ENCODE peak calls at places on chromosomes 5 and 9, in four cellular contexts. One of them, this sample, is unnamed.

GRCh38 chr5:127572930-127573329 is 55.5 kb downstream of the PRRC1 start:
- DNase-seq in H1: no peak
- DNase-seq in GM12878: no peak
- DNase-seq in K562: peak; percentile 0
- DNase-seq in this sample: no peak

GRCh38 chr9:98034593-98035546 is 21.7 kb upstream of the NANS start:
- DNase-seq in H1: peak; percentile 36
- DNase-seq in GM12878: peak; percentile 61
- DNase-seq in K562: peak; percentile 92
- DNase-seq in this sample: peak; percentile 93

GRCh38 chr9:96874947-96875459 is 20.7 kb upstream of the ZNF782 start:
- DNase-seq in H1: no peak
- DNase-seq in GM12878: peak; percentile 40
- DNase-seq in K562: no peak
- DNase-seq in this sample: no peak

GRCh38 chr5:159458217-159458711 is 128.0 kb upstream of the IL12B start:
- DNase-seq in H1: no peak
- DNase-seq in GM12878: peak; percentile 88
- DNase-seq in K562: no peak
- DNase-seq in this sample: no peak

GRCh38 chr9:134689320-134690181 is 47.9 kb downstream of the COL5A1 start:
- DNase-seq in H1: peak; percentile 21
- DNase-seq in GM12878: no peak
- DNase-seq in K562: peak; percentile 61
- DNase-seq in this sample: peak; percentile 84

GRCh38 chr5:38018011-38018410 is 178.2 kb upstream of the GDNF start:
- DNase-seq in H1: no peak
- DNase-seq in GM12878: no peak
- DNase-seq in K562: no peak
- DNase-seq in this sample: no peak

GRCh38 chr9:133876144-133876543 is 116.0 kb downstream of the VAV2 start:
- DNase-seq in H1: no peak
- DNase-seq in GM12878: no peak
- DNase-seq in K562: peak; percentile 41
- DNase-seq in this sample: peak; percentile 90

GRCh38 chr5:83472508-83473343 is 1.2 kb downstream of the VCAN start:
- DNase-seq in H1: no peak
- DNase-seq in GM12878: no peak
- DNase-seq in K562: peak; percentile 17
- DNase-seq in this sample: peak; percentile 59

GRCh38 chr9:84652496-84653081 is 16.9 kb upstream of the NTRK2 start:
- DNase-seq in H1: no peak
- DNase-seq in GM12878: no peak
- DNase-seq in K562: no peak
- DNase-seq in this sample: no peak

GRCh38 chr5:80136751-80137272 is 101.7 kb downstream of the THBS4 start:
- DNase-seq in H1: no peak
- DNase-seq in GM12878: no peak
- DNase-seq in K562: no peak
- DNase-seq in this sample: no peak

GRCh38 chr9:91187311-91187964 is 174.3 kb downstream of the AUH start:
- DNase-seq in H1: no peak
- DNase-seq in GM12878: no peak
- DNase-seq in K562: no peak
- DNase-seq in this sample: no peak

GRCh38 chr9:136354592-136355085 is 8.9 kb downstream of the DNLZ start:
- DNase-seq in H1: no peak
- DNase-seq in GM12878: no peak
- DNase-seq in K562: peak; percentile 31
- DNase-seq in this sample: no peak

GRCh38 chr9:33103381-33104110 is 27.1 kb upstream of the SMU1 start:
- DNase-seq in H1: no peak
- DNase-seq in GM12878: no peak
- DNase-seq in K562: no peak
- DNase-seq in this sample: no peak

GRCh38 chr5:57179262-57179960 is 5.6 kb downstream of the GPBP1 start:
- DNase-seq in H1: no peak
- DNase-seq in GM12878: no peak
- DNase-seq in K562: peak; percentile 38
- DNase-seq in this sample: no peak

GRCh38 chr5:176892663-176893062 is 6.5 kb downstream of the HK3 start:
- DNase-seq in H1: no peak
- DNase-seq in GM12878: no peak
- DNase-seq in K562: no peak
- DNase-seq in this sample: no peak

GRCh38 chr5:173699959-173700358 is 83.5 kb upstream of the BOD1 start:
- DNase-seq in H1: no peak
- DNase-seq in GM12878: no peak
- DNase-seq in K562: peak; percentile 57
- DNase-seq in this sample: no peak

GRCh38 chr5:21919417-21920022 is 933.6 kb downstream of the CDH12 start:
- DNase-seq in H1: no peak
- DNase-seq in GM12878: peak; percentile 13
- DNase-seq in K562: peak; percentile 18
- DNase-seq in this sample: peak; percentile 13

GRCh38 chr9:89978185-89978584 is 373.4 kb downstream of the GADD45G start:
- DNase-seq in H1: no peak
- DNase-seq in GM12878: no peak
- DNase-seq in K562: peak; percentile 1
- DNase-seq in this sample: no peak

GRCh38 chr5:142486581-142486980 is 161.8 kb upstream of the SPRY4 start:
- DNase-seq in H1: no peak
- DNase-seq in GM12878: no peak
- DNase-seq in K562: no peak
- DNase-seq in this sample: no peak

GRCh38 chr9:16726718-16727451 is 143.6 kb downstream of the BNC2 start:
- DNase-seq in H1: no peak
- DNase-seq in GM12878: no peak
- DNase-seq in K562: no peak
- DNase-seq in this sample: peak; percentile 82

GRCh38 chr9:130186839-130187522 is 14.8 kb downstream of the NCS1 start:
- DNase-seq in H1: peak; percentile 39
- DNase-seq in GM12878: no peak
- DNase-seq in K562: peak; percentile 86
- DNase-seq in this sample: peak; percentile 65

GRCh38 chr9:20551236-20551635 is 71.1 kb downstream of the MLLT3 start:
- DNase-seq in H1: no peak
- DNase-seq in GM12878: no peak
- DNase-seq in K562: no peak
- DNase-seq in this sample: no peak

GRCh38 chr9:72292874-72293607 is 72.0 kb downstream of the ZFAND5 start:
- DNase-seq in H1: no peak
- DNase-seq in GM12878: no peak
- DNase-seq in K562: peak; percentile 58
- DNase-seq in this sample: no peak

GRCh38 chr9:6631207-6631512 is 14.4 kb downstream of the GLDC start:
- DNase-seq in H1: no peak
- DNase-seq in GM12878: no peak
- DNase-seq in K562: no peak
- DNase-seq in this sample: no peak

GRCh38 chr5:141199359-141200235 is at the start of gene PCDHB11:
- DNase-seq in H1: no peak
- DNase-seq in GM12878: no peak
- DNase-seq in K562: peak; percentile 4
- DNase-seq in this sample: no peak

GRCh38 chr5:114179134-114179533 is 182.7 kb upstream of the KCNN2 start:
- DNase-seq in H1: no peak
- DNase-seq in GM12878: no peak
- DNase-seq in K562: no peak
- DNase-seq in this sample: no peak

GRCh38 chr5:114174131-114174530 is 187.7 kb upstream of the KCNN2 start:
- DNase-seq in H1: no peak
- DNase-seq in GM12878: no peak
- DNase-seq in K562: no peak
- DNase-seq in this sample: no peak

GRCh38 chr5:114174837-114175236 is 187.0 kb upstream of the KCNN2 start:
- DNase-seq in H1: no peak
- DNase-seq in GM12878: no peak
- DNase-seq in K562: no peak
- DNase-seq in this sample: no peak

DNA sequence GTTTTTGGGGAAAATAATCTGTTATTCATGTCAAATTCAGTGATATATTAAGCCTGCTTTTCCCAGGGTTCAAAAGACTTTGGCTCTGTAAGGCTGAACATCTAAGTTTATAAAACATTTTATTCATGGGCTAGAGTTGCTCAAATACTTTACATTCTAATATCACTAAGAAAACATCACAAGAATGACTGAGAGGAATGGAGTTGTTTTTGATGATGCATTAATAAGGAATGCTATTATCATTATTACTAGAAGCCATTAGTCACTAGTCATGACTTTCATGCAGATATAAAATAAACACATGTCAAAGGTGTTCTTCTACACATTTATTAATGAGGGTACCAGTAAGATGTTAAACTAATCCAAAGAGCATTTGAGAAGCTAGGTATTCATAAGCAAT is 185.5 kb upstream of the KCNN2 start:
- DNase-seq in H1: no peak
- DNase-seq in GM12878: no peak
- DNase-seq in K562: no peak
- DNase-seq in this sample: no peak
- TF ChIP-seq ATF3 in H1: no peak
- TF ChIP-seq ATF3 in GM12878: no peak
- TF ChIP-seq ATF3 in K562: no peak
- TF ChIP-seq ATF3 in this sample: no peak

DNA sequence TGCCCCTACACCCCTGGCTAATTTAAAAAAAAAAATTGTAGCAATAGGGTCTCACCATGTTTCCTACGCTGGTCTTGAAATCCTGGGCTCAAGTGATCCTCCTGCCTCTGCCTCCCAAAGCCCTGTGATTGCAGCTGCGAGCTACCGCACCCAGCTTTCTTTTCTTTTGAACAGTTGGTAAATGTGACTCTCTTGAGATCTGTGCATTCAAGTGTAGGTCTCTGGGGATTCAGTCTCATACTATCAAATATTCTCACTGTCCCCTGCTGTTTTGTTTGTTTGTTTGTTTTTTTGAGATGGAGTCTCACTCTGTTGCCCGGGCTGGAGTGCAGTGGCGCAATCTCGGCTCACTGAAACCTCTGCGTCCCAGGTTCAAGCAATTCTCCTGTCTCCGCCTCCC is 42.3 kb upstream of the CXXC5 start:
- DNase-seq in H1: no peak
- DNase-seq in GM12878: peak; percentile 28
- DNase-seq in K562: no peak
- DNase-seq in this sample: no peak
- TF ChIP-seq USF2 in H1: no peak
- TF ChIP-seq USF2 in GM12878: no peak
- TF ChIP-seq USF2 in K562: no peak
- TF ChIP-seq USF2 in this sample: no peak

GRCh38 chr5:109141499-109142200 is 268.1 kb downstream of the PJA2 start:
- DNase-seq in H1: no peak
- DNase-seq in GM12878: no peak
- DNase-seq in K562: peak; percentile 51
- DNase-seq in this sample: peak; percentile 12
- TF ChIP-seq ATF3 in H1: no peak
- TF ChIP-seq ATF3 in GM12878: no peak
- TF ChIP-seq ATF3 in K562: no peak
- TF ChIP-seq ATF3 in this sample: no peak

DNA sequence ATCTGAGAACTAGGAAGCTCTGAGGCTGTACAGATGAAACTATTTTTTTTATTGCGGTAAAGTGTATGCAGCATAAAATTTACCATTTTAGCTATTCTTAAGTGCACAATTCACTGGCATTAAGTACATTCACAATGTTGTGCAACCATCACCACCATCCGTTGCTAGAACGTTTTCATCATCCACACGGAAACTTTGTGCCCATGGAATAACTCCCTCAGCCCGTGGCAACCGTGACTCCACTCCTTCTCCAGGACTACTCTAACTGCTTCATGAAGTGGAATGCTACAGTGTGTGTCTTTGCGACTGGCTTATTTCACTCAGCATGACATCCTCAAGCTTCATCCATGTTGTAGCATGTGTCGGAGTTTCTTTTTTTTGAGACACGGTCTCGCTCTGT is 57.1 kb downstream of the COL23A1 start:
- DNase-seq in H1: no peak
- DNase-seq in GM12878: no peak
- DNase-seq in K562: no peak
- DNase-seq in this sample: no peak
- TF ChIP-seq USF2 in H1: no peak
- TF ChIP-seq USF2 in GM12878: no peak
- TF ChIP-seq USF2 in K562: no peak
- TF ChIP-seq USF2 in this sample: no peak

GRCh38 chr5:32541241-32541640 is 44.1 kb upstream of the SUB1 start:
- DNase-seq in H1: no peak
- DNase-seq in GM12878: no peak
- DNase-seq in K562: no peak
- DNase-seq in this sample: no peak
- TF ChIP-seq ATF3 in H1: no peak
- TF ChIP-seq ATF3 in GM12878: no peak
- TF ChIP-seq ATF3 in K562: no peak
- TF ChIP-seq ATF3 in this sample: no peak

GRCh38 chr5:53170748-53171349 is 61.3 kb upstream of the MOCS2 start:
- DNase-seq in H1: no peak
- DNase-seq in GM12878: no peak
- DNase-seq in K562: peak; percentile 46
- DNase-seq in this sample: peak; percentile 12
- TF ChIP-seq USF2 in H1: no peak
- TF ChIP-seq USF2 in GM12878: no peak
- TF ChIP-seq USF2 in K562: no peak
- TF ChIP-seq USF2 in this sample: no peak

DNA sequence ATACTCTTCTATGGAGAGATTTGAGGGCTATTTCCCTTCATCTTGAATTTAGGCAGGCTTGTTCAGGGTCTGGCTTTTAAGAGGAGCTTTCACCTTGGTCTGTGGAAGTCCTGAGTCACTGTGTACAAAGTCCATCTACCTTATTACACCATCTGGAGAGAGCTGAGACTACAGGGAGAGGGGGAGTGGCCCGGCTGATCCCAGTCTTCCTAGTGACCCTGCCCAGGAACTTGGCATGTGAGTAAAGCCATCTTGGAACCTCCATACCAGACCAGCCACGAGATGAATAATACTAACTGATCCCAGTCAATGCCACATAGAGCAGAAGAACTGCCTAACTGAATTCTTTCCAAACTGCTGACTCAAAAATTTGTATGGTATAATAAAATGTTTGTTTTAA is 8.4 kb upstream of the IL6ST start:
- DNase-seq in H1: no peak
- DNase-seq in GM12878: no peak
- DNase-seq in K562: no peak
- DNase-seq in this sample: no peak
- TF ChIP-seq ATF3 in H1: no peak
- TF ChIP-seq ATF3 in GM12878: no peak
- TF ChIP-seq ATF3 in K562: no peak
- TF ChIP-seq ATF3 in this sample: no peak

DNA sequence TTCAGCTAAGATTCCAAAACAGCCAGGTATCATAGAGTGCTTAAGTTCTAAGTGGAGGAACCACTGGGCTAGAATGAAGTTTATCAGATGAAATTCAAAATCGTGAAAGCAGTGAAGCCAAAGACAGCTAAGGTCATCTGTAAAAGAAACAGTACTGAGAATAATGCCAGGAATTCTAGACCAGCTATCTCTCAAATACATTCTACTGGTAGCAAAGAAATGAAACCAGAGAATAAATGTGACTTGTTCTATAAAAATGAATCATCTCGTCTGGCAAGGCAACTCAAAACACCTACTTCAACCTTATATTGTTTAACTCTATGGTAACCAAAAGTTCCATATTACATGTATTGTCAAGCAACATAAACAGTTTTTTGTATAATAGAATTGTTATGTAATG is 51.3 kb upstream of the RGMB start:
- DNase-seq in H1: no peak
- DNase-seq in GM12878: no peak
- DNase-seq in K562: no peak
- DNase-seq in this sample: no peak
- TF ChIP-seq USF2 in H1: no peak
- TF ChIP-seq USF2 in GM12878: no peak
- TF ChIP-seq USF2 in K562: no peak
- TF ChIP-seq USF2 in this sample: no peak

This sample was measured in WTC11.